ENCODE peak calls at places on chromosomes 4 and X, in ten cellular contexts. M is A172; V is activated CD4-positive, CD25-positive, alpha-beta regulatory T cell; W is ACHN; A is ovary; T is activated CD4-positive, alpha-beta T cell treated with anti-CD3 and anti-CD28 coated beads, Interleukin-2, amount 10 ng/mL, durations not matched to agents 7 days and 5 days; E is activated T-helper 1 cell treated with Interleukin-2 at 50 U/mL for 16 hours; I is lower lobe of right lung; P is activated CD8-positive, alpha-beta memory T cell treated with anti-CD3 and anti-CD28 coated beads for 1 hour; F is nephron progenitor cell. R is an unnamed sample.
A peak's percentile ranks its signal among the peaks of the same experiment; 100 is the strongest.

GRCh38 chrX:95076449-95076848 is 1402.4 kb downstream of the FAM133A start:
- DNase-seq in T (no peak), F (peak; percentile 7), M (peak; percentile 14), I (no peak), E (no peak), V (no peak), A (no peak), P (no peak), W (peak; percentile 43), R (no peak)

GRCh38 chr4:140642674-140643437 is 74.1 kb upstream of the UCP1 start:
- DNase-seq in F (no peak), P (no peak), I (no peak), T (no peak), M (no peak), E (no peak), V (no peak), A (peak; percentile 40), W (no peak), R (no peak)

GRCh38 chrX:150768580-150769190 is 75.5 kb downstream of the MTMR1 start:
- DNase-seq in P (no peak), A (no peak), I (no peak), E (no peak), M (no peak), F (no peak), T (no peak), V (no peak), W (no peak), R (no peak)

GRCh38 chrX:40244980-40245379 is 147.2 kb upstream of the BCOR start:
- DNase-seq in A (no peak), P (no peak), M (no peak), V (no peak), W (no peak), E (no peak), I (no peak), T (peak; percentile 16), F (no peak), R (no peak)

GRCh38 chr4:2256156-2256731 is 5.7 kb downstream of the MXD4 start:
- DNase-seq in A (peak; percentile 50), F (no peak), P (no peak), T (peak; percentile 5), I (peak; percentile 55), W (no peak), M (no peak), V (no peak), E (no peak), R (peak; percentile 72)

GRCh38 chr4:2745981-2746806 is 9.9 kb downstream of the TNIP2 start:
- DNase-seq in P (peak; percentile 34), M (peak; percentile 92), W (no peak), F (no peak), V (peak; percentile 66), A (no peak), E (peak; percentile 69), T (peak; percentile 80), I (peak; percentile 51), R (peak; percentile 60)

GRCh38 chr4:64784125-64784524 is 374.9 kb upstream of the TECRL start:
- DNase-seq in W (no peak), A (no peak), M (no peak), T (no peak), V (no peak), I (no peak), P (no peak), E (no peak), F (no peak), R (no peak)

GRCh38 chr4:155960522-155960921 is 6.9 kb upstream of the CTSO start:
- DNase-seq in I (no peak), E (no peak), M (no peak), T (no peak), P (no peak), V (no peak), A (no peak), F (no peak), W (no peak), R (no peak)

GRCh38 chr4:169115897-169116254 is 105.8 kb upstream of the CBR4 start:
- DNase-seq in V (no peak), F (no peak), E (no peak), W (peak; percentile 91), M (peak; percentile 94), I (peak; percentile 49), T (no peak), A (no peak), P (no peak), R (no peak)

GRCh38 chr4:153152453-153153338 is 51.5 kb upstream of the TRIM2 start:
- DNase-seq in T (peak; percentile 67), E (peak; percentile 37), V (peak; percentile 22), I (peak; percentile 63), W (peak; percentile 30), M (no peak), P (peak; percentile 13), A (peak; percentile 21), F (peak; percentile 82), R (peak; percentile 80)

GRCh38 chrX:39983715-39984114 is 114.0 kb downstream of the BCOR start:
- DNase-seq in T (no peak), F (no peak), A (no peak), M (peak; percentile 64), I (no peak), E (no peak), W (no peak), P (no peak), V (no peak), R (no peak)

R was measured in right cardiac atrium.